ENCODE peak calls at places on chromosomes 12 and 14, in five cellular contexts. One of them, this sample, is unnamed. For H4K20me1, the result is how much of the 10 kb centered on the place peaks cover.

GRCh38 chr14:77123381-77124344 is 17.9 kb downstream of the ZDHHC22 start:
- DNase-seq in mammary epithelial cell: peak
- DNase-seq in HCT116: peak
- DNase-seq in HepG2: no peak
- DNase-seq in OCI-LY7: peak
- DNase-seq in this sample: no peak

GRCh38 chr12:4900327-4900726 is 9.4 kb upstream of the KCNA1 start:
- DNase-seq in mammary epithelial cell: peak
- DNase-seq in OCI-LY7: no peak
- DNase-seq in HepG2: no peak
- DNase-seq in HCT116: no peak
- DNase-seq in this sample: peak

GRCh38 chr14:61478971-61479473 is 157.6 kb downstream of the PRKCH start:
- DNase-seq in OCI-LY7: peak
- DNase-seq in HCT116: no peak
- DNase-seq in HepG2: no peak
- DNase-seq in mammary epithelial cell: no peak
- DNase-seq in this sample: no peak

GRCh38 chr14:95524706-95525512 is 8.5 kb upstream of the SYNE3 start:
- DNase-seq in mammary epithelial cell: peak
- DNase-seq in HCT116: peak
- DNase-seq in HepG2: peak
- DNase-seq in OCI-LY7: no peak
- DNase-seq in this sample: no peak

GRCh38 chr14:76615331-76615730 is 145.9 kb upstream of the VASH1 start:
- DNase-seq in HepG2: no peak
- DNase-seq in mammary epithelial cell: peak
- DNase-seq in OCI-LY7: no peak
- DNase-seq in HCT116: no peak
- DNase-seq in this sample: no peak

GRCh38 chr14:100155881-100156645 is 3.4 kb downstream of the DEGS2 start:
- DNase-seq in mammary epithelial cell: no peak
- DNase-seq in HCT116: no peak
- DNase-seq in OCI-LY7: no peak
- DNase-seq in HepG2: peak
- DNase-seq in this sample: no peak

GRCh38 chr12:76024942-76025600 is 6.5 kb downstream of the PHLDA1 start:
- DNase-seq in mammary epithelial cell: peak
- DNase-seq in HCT116: no peak
- DNase-seq in OCI-LY7: no peak
- DNase-seq in HepG2: no peak
- DNase-seq in this sample: peak

GRCh38 chr14:30225171-30225570 is 297.5 kb upstream of the PRKD1 start:
- DNase-seq in OCI-LY7: no peak
- DNase-seq in HCT116: no peak
- DNase-seq in mammary epithelial cell: no peak
- DNase-seq in HepG2: no peak
- DNase-seq in this sample: no peak

GRCh38 chr14:102320033-102320660 is 601 bp downstream of the ZNF839 start:
- DNase-seq in OCI-LY7: peak
- DNase-seq in mammary epithelial cell: peak
- DNase-seq in HCT116: no peak
- DNase-seq in HepG2: no peak
- DNase-seq in this sample: peak

GRCh38 chr14:99668307-99668997 is 15.6 kb upstream of the CYP46A1 start:
- DNase-seq in HepG2: no peak
- DNase-seq in mammary epithelial cell: no peak
- DNase-seq in OCI-LY7: no peak
- DNase-seq in HCT116: no peak
- DNase-seq in this sample: no peak

GRCh38 chr12:50925920-50926319 is 26.4 kb upstream of the HIGD1C start:
- DNase-seq in mammary epithelial cell: no peak
- DNase-seq in HepG2: no peak
- DNase-seq in OCI-LY7: no peak
- DNase-seq in HCT116: no peak
- DNase-seq in this sample: no peak

GRCh38 chr14:90239139-90239538 is 17.2 kb upstream of the PSMC1 start:
- DNase-seq in HCT116: peak
- DNase-seq in mammary epithelial cell: peak
- DNase-seq in OCI-LY7: peak
- DNase-seq in HepG2: no peak
- DNase-seq in this sample: peak

GRCh38 chr12:38523920-38524319 is 207.3 kb downstream of the ALG10B start:
- DNase-seq in mammary epithelial cell: no peak
- DNase-seq in HCT116: no peak
- DNase-seq in OCI-LY7: no peak
- DNase-seq in HepG2: no peak
- DNase-seq in this sample: no peak
- H4K20me1 ChIP-seq in mammary epithelial cell: under half
- H4K20me1 ChIP-seq in HCT116: under half
- H4K20me1 ChIP-seq in OCI-LY7: under half
- H4K20me1 ChIP-seq in HepG2: under half
- H4K20me1 ChIP-seq in this sample: under half

GRCh38 chr12:110560048-110560447 is 23.1 kb downstream of the PPTC7 start:
- DNase-seq in HepG2: no peak
- DNase-seq in OCI-LY7: no peak
- DNase-seq in mammary epithelial cell: no peak
- DNase-seq in HCT116: no peak
- DNase-seq in this sample: no peak

GRCh38 chr12:110557300-110557699 is 25.8 kb downstream of the PPTC7 start:
- DNase-seq in mammary epithelial cell: no peak
- DNase-seq in HCT116: no peak
- DNase-seq in OCI-LY7: no peak
- DNase-seq in HepG2: no peak
- DNase-seq in this sample: no peak

GRCh38 chr12:110563702-110564470 is 19.2 kb downstream of the PPTC7 start:
- DNase-seq in mammary epithelial cell: no peak
- DNase-seq in HCT116: no peak
- DNase-seq in OCI-LY7: no peak
- DNase-seq in HepG2: no peak
- DNase-seq in this sample: no peak

GRCh38 chr12:110564471-110564991 is 18.6 kb downstream of the PPTC7 start:
- DNase-seq in mammary epithelial cell: no peak
- DNase-seq in HCT116: no peak
- DNase-seq in OCI-LY7: no peak
- DNase-seq in HepG2: no peak
- DNase-seq in this sample: no peak

DNA sequence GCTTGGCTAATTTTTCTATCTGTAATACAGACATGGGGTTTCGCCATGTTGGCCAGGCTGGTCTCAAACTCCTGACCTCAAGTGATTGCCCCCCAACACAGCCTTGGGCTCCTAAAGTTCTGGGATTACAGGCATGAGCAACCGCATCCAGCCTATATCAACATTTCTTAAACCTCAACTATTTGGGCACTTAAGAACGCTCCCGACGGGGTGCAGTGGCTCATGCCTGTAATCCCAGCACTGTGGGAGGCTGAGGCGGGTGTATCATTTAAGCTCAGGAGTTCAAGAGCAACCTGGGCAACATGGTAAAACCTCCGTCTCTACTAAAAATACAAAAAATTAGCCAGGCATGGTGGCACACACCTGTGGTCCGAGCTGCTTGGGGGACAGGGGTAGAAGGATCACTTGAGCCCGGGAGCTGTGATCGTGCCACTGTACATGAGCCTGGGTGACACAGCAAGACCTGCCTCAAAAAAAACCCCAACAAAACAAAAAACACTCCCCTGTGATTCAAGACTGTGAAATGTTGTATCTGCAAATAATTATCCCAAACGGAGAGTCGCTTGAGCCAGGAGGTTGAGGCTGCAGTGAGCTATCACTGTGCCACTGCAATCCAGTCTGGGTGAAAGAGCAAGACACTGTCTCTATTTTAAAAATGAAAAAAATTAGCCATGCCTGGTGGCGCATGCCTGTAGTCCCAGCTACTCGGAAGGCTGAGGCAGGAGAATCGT is 21.5 kb downstream of the PPTC7 start:
- DNase-seq in HepG2: no peak
- DNase-seq in OCI-LY7: peak
- DNase-seq in mammary epithelial cell: no peak
- DNase-seq in HCT116: no peak
- DNase-seq in this sample: no peak
- H4K20me1 ChIP-seq in HepG2: under half
- H4K20me1 ChIP-seq in OCI-LY7: under half
- H4K20me1 ChIP-seq in mammary epithelial cell: under half
- H4K20me1 ChIP-seq in HCT116: under half
- H4K20me1 ChIP-seq in this sample: half or more

DNA sequence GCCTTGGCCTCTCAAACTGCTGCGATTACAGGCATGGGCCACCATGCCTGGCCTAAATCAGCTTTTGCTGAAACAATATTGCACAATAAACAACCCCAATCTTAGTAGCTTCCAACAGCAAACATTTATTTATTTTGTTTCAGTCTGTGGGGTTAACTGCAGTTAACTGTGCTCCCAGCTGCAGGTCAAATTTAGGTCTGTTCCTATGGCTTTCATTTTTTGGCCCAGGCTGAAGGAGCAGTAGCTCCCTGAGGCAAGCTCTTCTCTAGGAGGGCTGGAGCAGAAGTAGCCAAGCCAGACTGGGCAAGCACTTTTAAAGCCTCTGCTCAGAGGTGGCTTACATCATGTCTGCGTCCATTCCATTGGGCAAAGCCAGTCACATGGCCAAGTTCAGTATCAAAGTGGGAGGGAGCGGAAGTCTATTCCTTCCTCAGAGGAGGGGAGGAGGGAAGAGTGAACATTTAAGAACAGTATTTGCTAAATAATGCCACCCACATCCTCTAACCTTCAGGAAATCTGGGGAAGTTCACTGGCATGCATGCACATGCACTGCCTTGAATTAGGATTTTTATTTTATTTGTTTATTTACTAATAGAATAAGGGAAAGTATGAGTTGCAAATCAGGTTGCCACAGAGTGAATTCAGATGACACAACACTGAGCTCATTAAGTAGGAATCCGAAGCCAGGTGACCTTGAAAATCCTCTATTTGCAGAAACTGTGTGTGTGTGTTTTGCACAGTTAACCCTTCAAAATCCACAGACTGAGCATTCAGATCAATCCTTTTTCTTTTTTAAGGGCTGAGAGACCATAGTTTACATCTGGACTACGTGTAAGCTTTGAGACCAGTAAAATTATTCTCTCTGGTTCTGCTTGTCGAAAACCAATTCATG is 122.0 kb upstream of the SEL1L start:
- DNase-seq in HepG2: peak
- DNase-seq in mammary epithelial cell: no peak
- DNase-seq in OCI-LY7: peak
- DNase-seq in HCT116: no peak
- DNase-seq in this sample: no peak
- H4K20me1 ChIP-seq in HepG2: under half
- H4K20me1 ChIP-seq in mammary epithelial cell: under half
- H4K20me1 ChIP-seq in OCI-LY7: under half
- H4K20me1 ChIP-seq in HCT116: under half
- H4K20me1 ChIP-seq in this sample: under half

DNA sequence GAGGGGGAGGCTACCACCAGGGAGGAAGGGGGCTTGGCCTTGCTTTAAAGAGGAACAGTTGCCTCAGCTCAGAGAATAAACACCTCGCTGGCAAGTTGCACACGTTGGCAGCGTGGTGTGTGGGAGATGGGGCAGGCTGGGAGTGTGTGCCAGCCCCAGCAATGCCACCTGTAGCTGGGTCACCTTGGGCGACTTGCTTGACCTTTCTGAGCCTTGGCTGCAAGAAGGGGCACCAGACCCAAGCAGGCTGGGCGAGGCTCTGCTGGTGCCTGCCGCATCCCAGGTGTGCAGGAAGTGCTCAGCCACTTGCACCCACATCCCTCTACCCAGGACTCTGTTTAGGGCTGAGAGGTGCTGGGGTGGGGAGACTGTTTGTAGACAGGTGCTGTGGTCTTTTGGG is 602 bp downstream of the FAM181A start:
- DNase-seq in mammary epithelial cell: no peak
- DNase-seq in HCT116: no peak
- DNase-seq in OCI-LY7: peak
- DNase-seq in HepG2: no peak
- DNase-seq in this sample: no peak
- H4K20me1 ChIP-seq in mammary epithelial cell: under half
- H4K20me1 ChIP-seq in HCT116: under half
- H4K20me1 ChIP-seq in OCI-LY7: under half
- H4K20me1 ChIP-seq in HepG2: under half
- H4K20me1 ChIP-seq in this sample: under half

DNA sequence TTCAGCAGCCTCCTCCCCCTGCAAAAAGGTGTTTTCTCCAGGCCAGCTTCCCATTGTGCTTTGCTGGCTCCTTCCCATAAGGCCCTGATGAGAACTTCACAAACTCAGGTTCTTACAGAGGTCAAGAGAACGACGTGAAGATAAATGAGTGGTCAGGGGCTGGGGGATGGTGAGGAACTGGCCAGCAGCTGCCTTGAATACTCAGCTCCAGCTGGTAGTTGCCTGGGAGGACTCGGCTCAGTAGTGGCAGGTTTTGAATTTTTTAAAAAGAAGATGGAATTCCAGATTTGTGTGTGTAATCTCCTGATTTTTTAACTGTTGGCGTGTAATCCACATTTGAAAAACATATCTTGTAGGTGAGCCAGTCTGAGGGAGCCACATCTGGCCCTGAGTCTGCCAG is 5.9 kb downstream of the DDX55 start:
- DNase-seq in HepG2: no peak
- DNase-seq in OCI-LY7: no peak
- DNase-seq in HCT116: no peak
- DNase-seq in mammary epithelial cell: no peak
- DNase-seq in this sample: no peak
- H4K20me1 ChIP-seq in HepG2: under half
- H4K20me1 ChIP-seq in OCI-LY7: under half
- H4K20me1 ChIP-seq in HCT116: under half
- H4K20me1 ChIP-seq in mammary epithelial cell: under half
- H4K20me1 ChIP-seq in this sample: half or more

GRCh38 chr12:106245767-106246166 is 2.1 kb downstream of the CKAP4 start:
- DNase-seq in HepG2: no peak
- DNase-seq in OCI-LY7: no peak
- DNase-seq in HCT116: peak
- DNase-seq in mammary epithelial cell: no peak
- DNase-seq in this sample: peak

GRCh38 chr12:106240821-106241220 is 7.0 kb downstream of the CKAP4 start:
- DNase-seq in mammary epithelial cell: no peak
- DNase-seq in HCT116: no peak
- DNase-seq in OCI-LY7: no peak
- DNase-seq in HepG2: no peak
- DNase-seq in this sample: no peak

GRCh38 chr12:106239951-106240335 is 7.9 kb downstream of the CKAP4 start:
- DNase-seq in HepG2: no peak
- DNase-seq in HCT116: no peak
- DNase-seq in OCI-LY7: no peak
- DNase-seq in mammary epithelial cell: no peak
- DNase-seq in this sample: no peak

GRCh38 chr12:106246891-106247730 is 709 bp downstream of the CKAP4 start:
- DNase-seq in HepG2: no peak
- DNase-seq in HCT116: no peak
- DNase-seq in mammary epithelial cell: peak
- DNase-seq in OCI-LY7: peak
- DNase-seq in this sample: no peak

GRCh38 chr12:106243620-106244019 is 4.2 kb downstream of the CKAP4 start:
- DNase-seq in OCI-LY7: no peak
- DNase-seq in mammary epithelial cell: no peak
- DNase-seq in HCT116: no peak
- DNase-seq in HepG2: no peak
- DNase-seq in this sample: no peak
- H4K20me1 ChIP-seq in OCI-LY7: under half
- H4K20me1 ChIP-seq in mammary epithelial cell: under half
- H4K20me1 ChIP-seq in HCT116: under half
- H4K20me1 ChIP-seq in HepG2: under half
- H4K20me1 ChIP-seq in this sample: half or more

This sample was measured in astrocyte.